ENCODE peak calls at places on chromosomes 12 and 14, in four cellular contexts. S is keratinocyte, Z is AG09309, V is uterus. G is an unnamed sample.

GRCh38 chr14:33564774-33565630 is 385.9 kb downstream of the EGLN3 start:
- DNase-seq in S (peak; percentile 30), Z (no peak), V (no peak), G (peak; percentile 49)

GRCh38 chr12:41092115-41092514 is 96.0 kb upstream of the PDZRN4 start:
- DNase-seq in S (no peak), Z (no peak), V (no peak), G (no peak)

GRCh38 chr12:57459750-57460400 is at the start of gene GLI1:
- DNase-seq in S (no peak), Z (no peak), V (no peak), G (peak; percentile 26)

GRCh38 chr12:89664441-89664840 is 44.2 kb downstream of the ATP2B1 start:
- DNase-seq in S (no peak), Z (no peak), V (no peak), G (no peak)

GRCh38 chr12:103503546-103504480 is 8.0 kb upstream of the C12orf42 start:
- DNase-seq in S (no peak), Z (no peak), V (no peak), G (no peak)

GRCh38 chr14:72444701-72445100 is 449.2 kb downstream of the DPF3 start:
- DNase-seq in S (no peak), Z (no peak), V (no peak), G (no peak)

GRCh38 chr14:19878029-19878642 is 3.2 kb downstream of the OR4K2 start:
- DNase-seq in S (no peak), Z (no peak), V (no peak), G (no peak)

GRCh38 chr12:59459966-59460365 is 135.9 kb upstream of the SLC16A7 start:
- DNase-seq in S (no peak), Z (no peak), V (no peak), G (no peak)

GRCh38 chr14:74835607-74836250 is 40.2 kb downstream of the PROX2 start:
- DNase-seq in S (no peak), Z (no peak), V (no peak), G (no peak)

GRCh38 chr14:93764211-93764659 is 24.1 kb downstream of the PRIMA1 start:
- DNase-seq in S (no peak), Z (no peak), V (peak; percentile 78), G (no peak)
- TF ChIP-seq CTCF in S (no peak), Z (no peak), V (no peak), G (no peak)

GRCh38 chr12:121390856-121391255 is 9.1 kb upstream of the RNF34 start:
- DNase-seq in S (peak; percentile 83), Z (no peak), V (no peak), G (no peak)

GRCh38 chr12:121397521-121397920 is 2.4 kb upstream of the RNF34 start:
- DNase-seq in S (no peak), Z (no peak), V (no peak), G (no peak)

GRCh38 chr12:121388421-121388981 is 11.4 kb upstream of the RNF34 start:
- DNase-seq in S (no peak), Z (peak; percentile 43), V (no peak), G (no peak)

GRCh38 chr12:121392325-121392716 is 7.6 kb upstream of the RNF34 start:
- DNase-seq in S (no peak), Z (no peak), V (no peak), G (no peak)

DNA sequence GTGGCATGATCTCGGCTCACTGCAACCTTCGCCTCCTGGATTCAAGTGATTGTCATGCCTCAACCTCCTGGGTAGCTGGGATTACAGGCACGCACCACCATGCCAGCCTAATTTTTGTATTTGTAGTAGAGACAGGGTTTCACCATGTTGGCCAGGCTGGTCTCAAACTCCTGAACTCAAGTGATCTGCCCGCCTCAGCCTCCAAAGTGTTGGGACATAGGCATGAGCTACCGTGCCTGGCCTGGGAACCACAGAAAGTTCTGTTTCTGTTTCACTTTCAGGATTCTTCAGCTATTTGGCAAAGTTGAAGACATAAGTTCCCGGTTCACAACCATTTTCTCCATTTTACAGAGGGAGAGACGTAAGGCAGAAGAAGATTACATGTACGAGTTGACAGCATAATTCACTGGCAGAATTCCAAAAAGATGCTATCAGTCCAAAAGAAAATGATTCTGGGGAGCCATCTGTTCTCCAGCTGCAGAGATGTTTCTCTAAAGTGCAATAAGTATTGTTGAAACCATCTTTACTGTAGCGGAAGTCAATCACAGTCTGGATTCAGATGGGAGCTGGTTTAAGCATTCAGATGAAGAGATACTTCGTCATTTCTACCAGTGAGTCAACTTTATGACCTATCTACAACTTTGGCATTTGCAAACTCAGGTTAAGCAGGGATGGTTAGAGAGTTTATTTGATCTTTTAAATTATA is 8.1 kb upstream of the RNF34 start:
- DNase-seq in S (no peak), Z (no peak), V (peak; percentile 27), G (no peak)
- H3K4me3 ChIP-seq in S (no peak overlapping the region), Z (no peak overlapping the region), V (no peak overlapping the region), G (no peak overlapping the region)

DNA sequence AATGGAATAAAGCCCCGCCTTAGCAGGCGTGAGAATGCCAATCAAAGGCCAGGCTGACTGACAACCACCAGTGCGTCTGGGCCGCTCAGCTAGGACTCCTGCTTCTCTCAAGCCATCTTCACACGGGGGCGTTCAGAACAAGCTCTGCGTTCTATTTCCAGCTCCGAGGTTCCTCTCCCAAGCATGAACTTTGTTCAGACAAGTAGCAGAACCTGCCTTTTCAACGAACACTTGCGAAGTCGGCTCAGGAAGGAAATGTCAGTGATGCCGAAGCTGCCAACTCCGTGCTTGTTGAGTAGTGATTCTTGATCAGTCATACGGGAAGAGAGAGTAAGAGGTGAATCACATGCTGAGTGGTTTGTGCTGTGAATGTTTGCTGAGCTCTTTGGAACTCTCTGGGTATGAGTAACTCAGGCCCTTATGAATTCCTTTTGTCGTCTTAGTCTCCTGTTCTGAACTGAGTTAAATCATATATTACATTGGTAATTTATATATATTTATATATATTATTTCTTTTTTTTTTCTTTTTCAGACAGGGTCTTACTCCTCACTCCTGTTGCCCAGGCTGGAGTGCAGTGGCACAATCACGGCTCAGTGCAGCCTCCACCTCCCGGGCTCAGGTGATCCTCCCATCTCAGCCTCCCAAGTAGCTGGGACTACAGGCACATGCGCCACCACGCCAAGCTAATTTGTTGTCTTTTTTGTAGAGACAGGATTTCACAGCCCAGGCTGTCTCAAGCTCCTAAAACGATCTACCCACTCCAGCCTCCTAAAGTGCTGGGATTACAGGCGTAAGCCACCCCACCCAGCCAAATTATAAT is 29.4 kb upstream of the BCL7A start:
- DNase-seq in S (peak; percentile 96), Z (peak; percentile 91), V (no peak), G (peak; percentile 93)
- TF ChIP-seq CTCF in S (no peak), Z (no peak), V (no peak), G (no peak)

DNA sequence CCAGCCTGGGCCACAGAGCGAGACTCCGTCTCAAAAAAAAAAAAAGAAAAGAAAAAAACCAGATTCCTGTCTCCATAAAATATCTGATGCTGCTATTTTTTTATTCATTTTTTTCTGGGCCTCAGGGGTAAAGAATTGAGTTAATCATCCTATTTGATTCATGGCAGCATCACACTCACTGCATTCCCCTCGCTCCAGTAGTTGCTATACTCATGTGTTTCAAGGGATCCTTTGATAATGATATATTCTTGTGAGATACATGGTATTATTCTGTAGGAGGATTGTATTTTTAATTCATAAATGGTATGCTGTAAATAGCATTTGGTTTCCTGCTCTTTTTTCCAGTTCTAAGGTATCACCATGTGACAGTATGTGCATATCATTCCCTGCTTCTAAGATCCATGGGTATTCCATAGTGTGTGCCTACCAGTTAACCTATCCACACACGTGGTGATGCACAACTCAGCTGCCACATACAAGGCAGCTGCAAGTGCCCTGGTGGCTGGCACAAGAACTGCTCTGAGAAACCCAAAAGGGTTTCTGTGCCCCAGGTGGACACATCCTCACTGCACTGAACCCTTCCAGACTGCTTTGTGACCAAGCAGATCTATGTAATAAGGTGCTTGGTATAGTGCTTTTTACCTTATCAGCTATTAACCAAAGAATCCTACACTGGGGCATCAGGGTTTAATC is 74.7 kb downstream of the ZFP36L1 start:
- DNase-seq in S (no peak), Z (no peak), V (no peak), G (no peak)
- H3K4me3 ChIP-seq in S (no peak overlapping the region), Z (no peak overlapping the region), V (no peak overlapping the region), G (no peak overlapping the region)

GRCh38 chr12:107560906-107561285 is 124.7 kb upstream of the PWP1 start:
- DNase-seq in S (peak; percentile 30), Z (no peak), V (no peak), G (no peak)

GRCh38 chr12:107558141-107558815 is 127.3 kb upstream of the PWP1 start:
- DNase-seq in S (no peak), Z (no peak), V (no peak), G (no peak)

GRCh38 chr12:107557589-107558100 is 128.0 kb upstream of the PWP1 start:
- DNase-seq in S (no peak), Z (no peak), V (no peak), G (no peak)

GRCh38 chr12:107558816-107559382 is 126.7 kb upstream of the PWP1 start:
- DNase-seq in S (no peak), Z (no peak), V (no peak), G (no peak)

DNA sequence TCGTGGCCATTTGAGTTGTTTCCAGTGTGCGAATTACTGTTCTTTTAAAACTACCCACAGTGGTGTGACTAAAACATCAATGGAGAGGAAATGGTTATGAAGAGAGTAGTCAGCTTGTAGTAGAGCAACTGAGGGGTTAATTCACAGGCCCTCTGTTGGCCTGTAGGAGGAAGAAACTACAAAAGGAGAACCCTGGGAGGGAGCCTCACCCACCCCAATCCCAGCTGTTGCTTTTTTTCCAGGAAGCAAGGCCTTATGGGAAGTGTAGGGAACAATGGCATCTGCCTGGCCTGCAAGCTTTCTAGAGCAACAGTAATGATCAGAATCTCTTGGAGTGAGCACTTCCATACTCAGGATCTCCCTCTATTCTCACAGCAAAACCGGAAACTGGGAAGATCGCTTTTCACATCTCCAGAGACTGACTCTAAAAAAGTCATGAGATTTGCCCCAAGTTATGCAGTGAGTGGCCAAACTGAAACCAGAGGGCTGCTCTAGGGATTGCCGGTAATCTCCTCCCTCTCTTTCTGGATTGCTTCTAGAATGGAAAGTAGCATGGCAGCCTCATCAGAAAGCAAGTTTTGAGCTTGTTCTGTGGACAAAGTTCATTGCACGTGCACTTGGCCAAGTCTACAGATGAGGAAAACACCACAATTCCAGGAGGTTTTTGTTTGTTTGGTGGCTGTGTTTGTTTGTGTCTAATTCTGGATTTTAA is 125.2 kb upstream of the PWP1 start:
- DNase-seq in S (no peak), Z (no peak), V (no peak), G (no peak)
- TF ChIP-seq CTCF in S (no peak), Z (no peak), V (no peak), G (no peak)

DNA sequence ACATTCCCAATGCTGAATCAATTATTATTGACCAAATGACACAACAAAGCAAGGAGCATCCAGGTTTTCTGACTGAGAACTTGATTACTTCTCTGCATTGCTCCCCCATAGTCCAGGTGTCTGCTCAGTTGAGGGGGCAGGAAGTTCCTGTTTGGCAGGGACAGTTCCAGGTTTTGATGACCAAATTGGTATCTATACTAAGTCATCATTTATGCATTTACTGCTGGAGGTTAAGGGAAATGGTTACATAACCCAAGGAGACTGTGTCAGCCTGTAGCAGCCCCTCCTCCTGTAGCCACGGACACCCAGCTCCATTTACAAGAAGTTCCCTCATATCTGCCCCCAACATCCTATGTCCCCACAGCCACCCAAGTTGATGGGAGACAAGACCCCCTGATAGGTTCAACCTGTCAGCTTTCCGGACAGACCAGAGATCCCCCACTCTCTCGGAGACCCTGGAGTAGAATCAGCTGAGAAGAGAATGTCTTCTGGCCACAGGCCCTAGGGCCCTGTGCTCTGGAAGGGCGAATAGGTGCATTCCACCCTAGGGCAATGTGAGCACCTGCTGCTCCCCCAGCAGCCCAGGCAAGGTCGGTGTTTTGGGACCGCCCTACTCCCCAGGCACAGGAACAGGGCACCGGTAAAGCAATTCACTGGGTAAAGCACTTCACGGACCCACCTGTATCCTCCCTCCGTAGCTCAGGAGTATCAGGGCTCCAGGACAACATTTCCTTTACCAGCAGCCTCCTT is 23.6 kb downstream of the IRF2BPL start:
- DNase-seq in S (no peak), Z (no peak), V (no peak), G (no peak)
- H3K4me3 ChIP-seq in S (no peak overlapping the region), Z (no peak overlapping the region), V (no peak overlapping the region), G (no peak overlapping the region)